ENCODE peak calls at places on chromosomes 6 and 20, in four cellular contexts. Q is HepG2, W is SK-N-SH, H is A549. J is an unnamed sample.

GRCh38 chr6:4359108-4359710 is 223.8 kb upstream of the ECI2 start:
- DNase-seq in Q (no peak), H (peak), W (no peak), J (no peak)

GRCh38 chr6:88662163-88662580 is 301.2 kb downstream of the RNGTT start:
- DNase-seq in W (no peak), Q (peak), H (peak), J (no peak)

GRCh38 chr6:56864171-56864616 is 90.7 kb upstream of the BEND6 start:
- DNase-seq in H (no peak), Q (no peak), W (no peak), J (no peak)

GRCh38 chr6:24906314-24906713 is 29.4 kb downstream of the RIPOR2 start:
- DNase-seq in Q (no peak), W (no peak), H (no peak), J (no peak)

GRCh38 chr6:137271245-137272183 is 52.3 kb upstream of the IFNGR1 start:
- DNase-seq in W (peak), H (peak), Q (peak), J (no peak)

GRCh38 chr6:87918461-87918941 is 129.1 kb upstream of the SPACA1 start:
- DNase-seq in H (no peak), Q (no peak), W (no peak), J (no peak)

GRCh38 chr6:27114792-27115191 is 132.7 kb upstream of the PRSS16 start:
- DNase-seq in Q (no peak), H (no peak), W (no peak), J (no peak)

GRCh38 chr6:140784573-140784972 is 1348.2 kb upstream of the GJE1 start:
- DNase-seq in H (no peak), Q (no peak), W (no peak), J (no peak)

GRCh38 chr6:85403331-85404015 is 46.4 kb upstream of the NT5E start:
- DNase-seq in W (no peak), H (peak), Q (no peak), J (no peak)

GRCh38 chr20:37846573-37846972 is 56.4 kb upstream of the VSTM2L start:
- DNase-seq in Q (no peak), W (no peak), H (no peak), J (no peak)

GRCh38 chr20:16528078-16528477 is 45.2 kb downstream of the KIF16B start:
- DNase-seq in W (no peak), H (peak), Q (peak), J (no peak)

GRCh38 chr6:30518505-30518850 is 29.2 kb downstream of the HLA-E start:
- DNase-seq in W (no peak), Q (peak), H (no peak), J (no peak)

GRCh38 chr6:47440722-47441121 is 36.9 kb upstream of the CD2AP start:
- DNase-seq in W (no peak), Q (no peak), H (no peak), J (peak)

GRCh38 chr20:57619053-57619831 is 984 bp downstream of the ZBP1 start:
- DNase-seq in H (no peak), W (no peak), Q (no peak), J (no peak)

GRCh38 chr20:37417857-37418501 is 72.0 kb downstream of the SRC start:
- DNase-seq in Q (no peak), W (no peak), H (no peak), J (no peak)

GRCh38 chr6:39912446-39912845 is 21.8 kb downstream of the MOCS1 start:
- DNase-seq in Q (no peak), H (no peak), W (no peak), J (no peak)

GRCh38 chr6:169170583-169170955 is 83.1 kb downstream of the THBS2 start:
- DNase-seq in H (no peak), Q (no peak), W (no peak), J (no peak)

GRCh38 chr20:3209946-3210317 is 634 bp downstream of the ITPA start:
- DNase-seq in Q (no peak), H (no peak), W (no peak), J (no peak)

GRCh38 chr6:100851819-100852218 is 29.3 kb downstream of the ASCC3 start:
- DNase-seq in H (no peak), W (no peak), Q (no peak), J (no peak)

GRCh38 chr20:10573273-10573950 is 100.4 kb downstream of the JAG1 start:
- DNase-seq in W (no peak), H (no peak), Q (no peak), J (no peak)

GRCh38 chr20:1820137-1821074 is 74.8 kb upstream of the SIRPA start:
- DNase-seq in H (no peak), Q (no peak), W (no peak), J (no peak)

GRCh38 chr6:16600026-16600425 is 161.2 kb downstream of the ATXN1 start:
- DNase-seq in W (no peak), Q (no peak), H (no peak), J (no peak)

GRCh38 chr6:26158581-26159416 is 71.6 kb downstream of the HFE start:
- DNase-seq in W (no peak), H (peak), Q (no peak), J (no peak)

GRCh38 chr20:11067359-11067758 is 393.6 kb upstream of the JAG1 start:
- DNase-seq in H (no peak), Q (no peak), W (no peak), J (no peak)

GRCh38 chr6:145075425-145075824 is 659.9 kb downstream of the EPM2A start:
- DNase-seq in W (no peak), H (peak), Q (no peak), J (no peak)

GRCh38 chr6:3294396-3294795 is 35.6 kb downstream of the PSMG4 start:
- DNase-seq in W (no peak), Q (no peak), H (no peak), J (no peak)

GRCh38 chr20:35883778-35884540 is 70.3 kb downstream of the SCAND1 start:
- DNase-seq in Q (peak), W (peak), H (peak), J (peak)

GRCh38 chr20:13883425-13883824 is 98.6 kb downstream of the NDUFAF5 start:
- DNase-seq in Q (no peak), H (no peak), W (no peak), J (no peak)

GRCh38 chr20:38271609-38272120 is 11.1 kb upstream of the KIAA1755 start:
- DNase-seq in Q (no peak), W (no peak), H (no peak), J (no peak)

GRCh38 chr20:24063100-24063499 is 74.5 kb upstream of the GGTLC1 start:
- DNase-seq in Q (no peak), H (no peak), W (no peak), J (no peak)

GRCh38 chr6:157368359-157369049 is 12.5 kb upstream of the ZDHHC14 start:
- DNase-seq in W (no peak), Q (no peak), H (no peak), J (no peak)

GRCh38 chr6:134229520-134229919 is 88.4 kb downstream of the SGK1 start:
- DNase-seq in W (no peak), H (no peak), Q (no peak), J (no peak)

GRCh38 chr6:110542311-110543024 is 66.1 kb upstream of the SLC22A16 start:
- DNase-seq in Q (no peak), H (no peak), W (peak), J (peak)

GRCh38 chr20:22963581-22963980 is 71.5 kb upstream of the SSTR4 start:
- DNase-seq in W (no peak), H (peak), Q (no peak), J (no peak)

GRCh38 chr20:33401042-33401921 is at the start of gene CDK5RAP1:
- DNase-seq in H (peak), W (peak), Q (peak), J (peak)

GRCh38 chr6:108597601-108598315 is 37.0 kb downstream of the FOXO3 start:
- DNase-seq in H (no peak), W (no peak), Q (no peak), J (no peak)

GRCh38 chr6:151721671-151722070 is 85.8 kb upstream of the ESR1 start:
- DNase-seq in W (no peak), Q (no peak), H (no peak), J (no peak)

GRCh38 chr20:2143594-2143993 is 42.0 kb downstream of the STK35 start:
- DNase-seq in Q (no peak), W (no peak), H (no peak), J (no peak)

GRCh38 chr6:4451101-4451500 is 315.7 kb upstream of the ECI2 start:
- DNase-seq in H (no peak), Q (no peak), W (no peak), J (no peak)

GRCh38 chr6:167153523-167153959 is 4.2 kb downstream of the GPR31 start:
- DNase-seq in H (no peak), W (no peak), Q (peak), J (peak)
- TF ChIP-seq EP300 in H (no peak), W (no peak), Q (no peak), J (no peak)

GRCh38 chr6:2220154-2220553 is 25.3 kb downstream of the GMDS start:
- DNase-seq in H (no peak), W (no peak), Q (no peak), J (no peak)
- TF ChIP-seq EP300 in H (no peak), W (no peak), Q (no peak), J (no peak)

GRCh38 chr6:609905-610304 is 47.0 kb downstream of the HUS1B start:
- DNase-seq in H (no peak), W (no peak), Q (no peak), J (no peak)
- TF ChIP-seq EP300 in H (no peak), W (no peak), Q (no peak), J (no peak)

DNA sequence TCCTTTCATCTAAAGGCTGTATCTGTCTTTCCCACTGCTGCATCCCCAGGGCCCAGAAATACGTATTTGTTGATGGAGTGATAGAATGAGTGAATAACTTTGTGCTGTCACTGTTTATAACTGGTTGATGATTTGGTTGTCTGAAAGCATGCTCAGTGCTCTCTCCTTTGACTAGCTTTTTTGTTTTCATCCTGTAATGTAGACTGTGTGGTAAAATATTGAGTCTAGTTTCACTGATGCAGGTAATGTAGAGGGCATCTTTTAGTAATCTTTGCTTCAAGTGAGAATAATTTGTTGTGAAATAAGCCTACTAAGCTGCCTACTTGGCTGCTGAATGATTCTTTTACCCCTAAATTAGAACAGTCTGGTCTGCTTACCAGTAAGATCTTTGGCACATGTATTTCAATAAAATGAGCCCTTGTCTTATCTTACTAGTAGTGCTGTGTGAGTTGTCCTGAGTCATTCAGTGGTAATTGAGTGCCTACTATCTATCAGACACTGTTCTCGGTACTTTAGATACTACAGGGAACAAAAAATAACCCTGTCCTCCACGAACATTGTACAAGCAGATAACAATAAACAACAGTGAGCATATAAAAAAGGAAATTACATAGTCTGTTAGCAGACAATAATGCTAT is 39.9 kb downstream of the MAPK14 start:
- DNase-seq in Q (no peak), W (no peak), H (no peak), J (no peak)
- TF ChIP-seq EP300 in Q (no peak), W (no peak), H (no peak), J (no peak)

DNA sequence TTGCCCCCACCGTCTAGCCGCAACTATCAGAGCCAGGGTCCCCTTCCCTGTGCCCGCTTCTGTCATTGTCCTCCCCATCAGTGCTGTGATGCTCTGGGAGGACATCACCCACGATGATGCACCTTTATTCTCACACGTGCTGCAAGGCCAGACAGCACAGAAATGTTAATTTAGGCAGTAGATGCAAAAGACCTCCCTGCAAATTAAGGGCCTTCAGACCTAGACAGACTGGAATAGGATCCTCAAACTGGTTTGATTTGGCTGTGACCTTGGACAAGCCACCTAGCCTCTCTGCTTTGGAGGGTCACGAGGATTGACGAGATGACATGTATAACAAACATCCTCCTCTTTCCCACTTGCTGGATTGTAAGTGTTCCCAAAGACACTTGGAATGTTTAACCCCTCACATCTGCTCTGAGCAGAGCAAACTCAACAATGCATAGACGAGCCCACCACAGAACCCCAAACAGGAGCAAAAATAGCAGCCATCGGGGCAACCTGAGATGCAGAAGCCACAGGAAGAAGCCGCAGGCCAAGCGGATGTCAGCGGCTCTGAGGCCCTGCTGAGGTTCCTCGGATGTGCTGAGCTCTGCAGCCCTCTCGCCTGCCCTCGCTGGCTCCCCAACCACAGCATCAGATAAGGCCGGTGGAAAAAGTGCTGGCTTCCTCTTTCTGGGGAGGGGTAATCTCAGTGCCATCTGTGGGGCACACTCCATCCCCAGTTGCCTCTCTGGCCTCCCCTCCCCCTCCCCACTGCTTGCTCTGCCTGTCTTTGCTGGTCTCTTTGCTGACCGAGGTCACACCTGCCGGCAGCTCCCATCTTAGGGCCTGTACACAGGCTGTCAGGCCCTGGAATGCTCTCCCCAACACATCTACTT is 35.3 kb downstream of the TOX2 start:
- DNase-seq in H (no peak), Q (no peak), W (peak), J (no peak)
- TF ChIP-seq EP300 in H (no peak), Q (no peak), W (no peak), J (no peak)

GRCh38 chr6:33424855-33425667 is 5.2 kb downstream of the SYNGAP1 start:
- DNase-seq in W (peak), Q (no peak), H (no peak), J (no peak)
- TF ChIP-seq EP300 in W (no peak), Q (no peak), H (no peak), J (no peak)

DNA sequence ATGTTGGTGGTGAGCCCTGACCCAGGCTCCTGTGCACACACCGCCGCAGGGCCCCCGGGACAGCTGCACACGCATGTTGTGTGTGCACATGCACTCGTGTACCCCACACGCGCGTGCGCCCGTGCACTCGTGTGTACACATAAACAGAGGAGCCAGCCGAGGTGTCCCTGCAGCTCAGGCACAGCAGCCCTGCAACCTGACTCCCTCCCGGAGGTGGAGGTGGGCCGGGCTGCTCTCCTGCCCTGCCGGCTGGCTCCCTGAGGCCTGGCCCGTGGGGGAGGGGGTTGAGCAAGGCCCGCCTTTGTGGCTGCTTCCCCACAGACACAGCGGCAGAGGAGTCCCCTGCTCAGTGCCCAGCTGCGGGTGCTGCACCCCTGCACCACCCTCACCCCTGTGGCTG is 661 bp downstream of the RBBP8NL start:
- DNase-seq in H (no peak), W (no peak), Q (no peak), J (no peak)
- TF ChIP-seq EP300 in H (no peak), W (no peak), Q (no peak), J (no peak)

DNA sequence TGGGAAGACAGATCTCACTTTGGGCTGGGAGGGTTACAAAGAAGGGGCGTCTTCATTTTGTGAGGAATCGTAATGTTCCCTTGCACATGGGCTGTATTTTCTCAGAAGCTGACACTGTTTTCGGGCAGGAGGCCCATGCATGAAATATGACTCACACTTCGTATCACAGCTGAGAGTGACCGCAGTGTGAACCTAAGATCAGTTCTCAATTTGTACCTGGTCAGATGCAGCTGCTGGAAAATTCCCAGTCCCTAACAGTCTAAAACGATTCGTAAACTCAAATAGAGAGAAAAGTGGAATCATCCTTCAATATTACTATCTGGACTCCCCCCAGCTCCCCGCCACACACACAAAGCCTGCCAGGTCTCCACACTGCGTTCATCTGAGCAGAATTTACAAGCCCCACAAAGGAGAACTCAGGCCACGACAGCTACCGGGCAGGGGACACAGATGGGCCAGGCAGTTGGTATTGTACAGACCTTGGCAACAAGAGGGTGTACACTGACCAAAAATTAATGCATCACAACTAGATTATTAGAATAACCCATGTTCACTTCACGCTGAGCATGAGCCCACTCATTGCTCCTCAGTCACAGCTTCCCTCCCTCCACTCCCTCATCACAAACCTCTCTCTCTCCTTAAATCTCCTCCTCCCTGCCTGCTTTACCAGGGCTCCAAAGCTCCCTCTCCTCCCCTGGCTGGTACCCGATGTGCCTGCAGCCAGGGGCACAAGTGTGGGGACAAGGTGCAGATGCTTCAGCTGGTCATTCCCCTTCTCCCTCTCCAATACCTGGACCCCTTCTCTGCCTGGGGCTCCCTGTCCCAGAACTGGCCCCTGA is 488.4 kb downstream of the PREX1 start:
- DNase-seq in Q (no peak), W (no peak), H (no peak), J (no peak)
- TF ChIP-seq EP300 in Q (no peak), W (no peak), H (no peak), J (no peak)

GRCh38 chr6:14889698-14890593 is 355.9 kb upstream of the JARID2 start:
- DNase-seq in Q (no peak), H (peak), W (no peak), J (no peak)
- TF ChIP-seq EP300 in Q (no peak), H (no peak), W (no peak), J (no peak)

J was measured in tibial nerve.